ENCODE peak calls at places on chromosomes 1 and 21, in nine cellular contexts. N is IMR-90; K is SW480; F is foreskin fibroblast; I is HEK293T; U is effector memory CD8-positive, alpha-beta T cell; M is CD14-positive monocyte; D is left ventricle myocardium superior; W is T-cell. P is an unnamed sample.
A peak's percentile ranks its signal among the peaks of the same experiment; 100 is the strongest.

GRCh38 chr1:118335372-118335771 is 150.3 kb upstream of the SPAG17 start:
- DNase-seq in N (peak; percentile 27), K (no peak), F (no peak), I (no peak), U (no peak), M (no peak), D (no peak), W (no peak), P (no peak)

GRCh38 chr1:218366322-218367052 is 21.4 kb downstream of the TGFB2 start:
- DNase-seq in N (peak; percentile 55), K (no peak), F (no peak), I (no peak), U (no peak), M (no peak), D (no peak), W (no peak), P (no peak)

GRCh38 chr1:168414914-168415313 is 128.9 kb downstream of the XCL2 start:
- DNase-seq in N (no peak), K (no peak), F (no peak), I (no peak), U (no peak), M (no peak), D (no peak), W (no peak), P (no peak)

GRCh38 chr1:179288977-179289376 is 4.6 kb upstream of the SOAT1 start:
- DNase-seq in N (no peak), K (no peak), F (no peak), I (no peak), U (no peak), M (no peak), D (no peak), W (no peak), P (no peak)

GRCh38 chr1:248695451-248696132 is 7.0 kb downstream of the OR14I1 start:
- DNase-seq in N (peak; percentile 5), K (no peak), F (peak; percentile 1), I (no peak), U (no peak), M (no peak), D (no peak), W (no peak), P (no peak)

GRCh38 chr1:234957330-234958065 is 171.1 kb downstream of the TOMM20 start:
- DNase-seq in N (peak; percentile 93), K (peak; percentile 96), F (peak; percentile 84), I (peak; percentile 69), U (no peak), M (no peak), D (no peak), W (no peak), P (no peak)

GRCh38 chr1:2391034-2391384 is 345 bp downstream of the MORN1 start:
- DNase-seq in N (no peak), K (no peak), F (peak; percentile 47), I (peak; percentile 43), U (peak; percentile 20), M (no peak), D (no peak), W (no peak), P (no peak)

GRCh38 chr1:117321680-117322609 is 45.3 kb upstream of the MAN1A2 start:
- DNase-seq in N (no peak), K (no peak), F (no peak), I (no peak), U (no peak), M (no peak), D (no peak), W (no peak), P (no peak)

GRCh38 chr1:153404768-153405167 is 11.6 kb upstream of the S100A7A start:
- DNase-seq in N (no peak), K (peak; percentile 11), F (peak; percentile 6), I (peak; percentile 76), U (peak; percentile 32), M (peak; percentile 79), D (peak; percentile 61), W (peak; percentile 46), P (no peak)

GRCh38 chr1:11645270-11645669 is 9.0 kb downstream of the FBXO2 start:
- DNase-seq in N (no peak), K (no peak), F (no peak), I (no peak), U (no peak), M (no peak), D (no peak), W (no peak), P (no peak)

GRCh38 chr21:42499430-42500106 is 3.5 kb upstream of the RSPH1 start:
- DNase-seq in N (no peak), K (no peak), F (no peak), I (no peak), U (no peak), M (no peak), D (no peak), W (no peak), P (peak; percentile 75)

GRCh38 chr1:28369225-28369517 is 369 bp upstream of the PHACTR4 start:
- DNase-seq in N (no peak), K (no peak), F (no peak), I (no peak), U (no peak), M (no peak), D (no peak), W (no peak), P (no peak)

GRCh38 chr1:34910425-34910824 is 19.0 kb downstream of the DLGAP3 start:
- DNase-seq in N (no peak), K (no peak), F (no peak), I (no peak), U (no peak), M (no peak), D (no peak), W (no peak), P (no peak)

GRCh38 chr1:93629101-93630059 is 52.3 kb downstream of the BCAR3 start:
- DNase-seq in N (peak; percentile 85), K (peak; percentile 83), F (peak; percentile 87), I (peak; percentile 77), U (peak; percentile 51), M (no peak), D (no peak), W (peak; percentile 33), P (peak; percentile 53)

GRCh38 chr1:63873751-63874150 is 99.9 kb downstream of the ROR1 start:
- DNase-seq in N (peak; percentile 58), K (no peak), F (peak; percentile 68), I (no peak), U (no peak), M (no peak), D (no peak), W (no peak), P (no peak)

P was measured in retina.